ENCODE peak calls at places on chromosomes 3 and 15, in eight cellular contexts. O is left lung, Y is pancreas, S is fibroblast of lung, M is HL-60, I is foreskin fibroblast, B is brain microvascular endothelial cell, Q is fibroblast of pulmonary artery. A is an unnamed sample.

GRCh38 chr15:62779041-62779810 is 263.3 kb upstream of the TPM1 start:
- DNase-seq in S (peak), I (peak), Q (peak), Y (no peak), M (no peak), B (peak), O (no peak), A (no peak)

GRCh38 chr15:101111570-101112262 is 140.1 kb downstream of the CHSY1 start:
- DNase-seq in O (no peak), I (no peak), Y (no peak), M (no peak), Q (no peak), S (no peak), B (no peak), A (no peak)

GRCh38 chr3:49714728-49715550 is 4.5 kb downstream of the AMIGO3 start:
- DNase-seq in M (no peak), I (no peak), Y (no peak), B (no peak), O (peak), S (no peak), Q (no peak), A (no peak)

GRCh38 chr3:94345101-94345500 is 282.2 kb downstream of the NSUN3 start:
- DNase-seq in S (no peak), B (no peak), Y (no peak), O (no peak), Q (no peak), I (no peak), M (no peak), A (no peak)

GRCh38 chr3:8503461-8503860 is 1.8 kb downstream of the LMCD1 start:
- DNase-seq in I (no peak), M (no peak), Q (no peak), O (no peak), S (no peak), B (no peak), Y (no peak), A (no peak)

GRCh38 chr15:67421105-67421504 is 99.8 kb upstream of the C15orf61 start:
- DNase-seq in Y (no peak), O (no peak), S (no peak), I (no peak), M (no peak), B (no peak), Q (no peak), A (no peak)

GRCh38 chr15:82663186-82663600 is 16.0 kb upstream of the CPEB1 start:
- DNase-seq in B (no peak), Q (peak), I (peak), S (peak), M (peak), Y (peak), O (no peak), A (no peak)

GRCh38 chr3:146559388-146559787 is 15.0 kb upstream of the PLSCR1 start:
- DNase-seq in Q (no peak), Y (no peak), B (no peak), O (no peak), M (no peak), S (no peak), I (no peak), A (no peak)

GRCh38 chr15:93941687-93942086 is 289.7 kb upstream of the MCTP2 start:
- DNase-seq in I (no peak), Y (no peak), O (no peak), Q (no peak), B (no peak), S (no peak), M (no peak), A (no peak)

GRCh38 chr3:50294492-50295403 is 2.5 kb upstream of the IFRD2 start:
- DNase-seq in Q (no peak), M (no peak), I (no peak), B (no peak), S (no peak), Y (no peak), O (no peak), A (no peak)

GRCh38 chr15:75697523-75698398 is 14.9 kb downstream of the CSPG4 start:
- DNase-seq in B (no peak), M (no peak), S (no peak), O (no peak), Q (no peak), I (peak), Y (no peak), A (no peak)

GRCh38 chr3:104825116-104825515 is 541.6 kb upstream of the ALCAM start:
- DNase-seq in O (no peak), S (peak), Q (no peak), I (peak), B (no peak), Y (no peak), M (no peak), A (peak)

GRCh38 chr3:152554980-152555379 is 280.0 kb upstream of the P2RY1 start:
- DNase-seq in S (peak), M (no peak), Y (no peak), B (peak), O (no peak), Q (peak), I (peak), A (peak)

GRCh38 chr3:19254189-19254588 is 105.9 kb downstream of the KCNH8 start:
- DNase-seq in S (no peak), I (no peak), B (no peak), Q (no peak), O (no peak), M (no peak), Y (no peak), A (no peak)

GRCh38 chr3:54760226-54760625 is 167.6 kb downstream of the LRTM1 start:
- DNase-seq in M (no peak), B (no peak), Y (no peak), I (peak), S (peak), O (no peak), Q (no peak), A (no peak)

GRCh38 chr15:72179950-72180581 is 17.5 kb downstream of the GRAMD2A start:
- DNase-seq in O (no peak), Q (peak), Y (no peak), S (no peak), B (no peak), M (no peak), I (no peak), A (no peak)

GRCh38 chr3:146256851-146257486 is 6.1 kb upstream of the PLSCR4 start:
- DNase-seq in B (no peak), S (peak), I (peak), M (no peak), Y (no peak), O (peak), Q (peak), A (peak)

GRCh38 chr3:45958333-45958791 is 15.1 kb downstream of the CXCR6 start:
- DNase-seq in Y (no peak), S (no peak), B (no peak), I (peak), M (no peak), O (no peak), Q (no peak), A (no peak)

GRCh38 chr3:60351481-60351880 is 899.8 kb downstream of the FHIT start:
- DNase-seq in O (no peak), I (no peak), Y (no peak), M (no peak), B (no peak), Q (no peak), S (no peak), A (no peak)

GRCh38 chr3:101127991-101128390 is 134.8 kb upstream of the ABI3BP start:
- DNase-seq in I (no peak), O (no peak), Y (no peak), M (no peak), S (no peak), Q (no peak), B (no peak), A (no peak)

GRCh38 chr3:111246967-111247760 is 175.5 kb downstream of the NECTIN3 start:
- DNase-seq in B (peak), O (no peak), M (no peak), Q (peak), Y (no peak), S (peak), I (peak), A (peak)

GRCh38 chr15:50247819-50248650 is 17.5 kb downstream of the HDC start:
- DNase-seq in B (peak), I (no peak), O (peak), Q (no peak), S (no peak), Y (no peak), M (no peak), A (no peak)

GRCh38 chr3:134229038-134229437 is 21.6 kb downstream of the RYK start:
- DNase-seq in I (no peak), O (no peak), B (no peak), M (no peak), Y (no peak), Q (no peak), S (no peak), A (no peak)

GRCh38 chr15:49421991-49422390 is 1.1 kb upstream of the FGF7 start:
- DNase-seq in Q (peak), B (peak), Y (no peak), S (peak), M (no peak), I (peak), O (peak), A (peak)

GRCh38 chr3:17412950-17413530 is 329.4 kb downstream of the TBC1D5 start:
- DNase-seq in B (peak), Y (no peak), M (peak), S (peak), O (no peak), I (peak), Q (peak), A (peak)

GRCh38 chr3:149247929-149248691 is 26.5 kb upstream of the CP start:
- DNase-seq in Q (peak), S (peak), O (no peak), M (no peak), Y (no peak), I (peak), B (peak), A (no peak)

GRCh38 chr15:59410448-59410896 is 27.5 kb upstream of the FAM81A start:
- DNase-seq in Y (no peak), M (no peak), B (no peak), I (no peak), S (no peak), O (no peak), Q (peak), A (no peak)

GRCh38 chr3:125302932-125303331 is 72.2 kb downstream of the ZNF148 start:
- DNase-seq in M (no peak), S (no peak), O (no peak), B (no peak), I (no peak), Q (no peak), Y (no peak), A (no peak)

GRCh38 chr3:88408097-88408496 is 258.3 kb downstream of the C3orf38 start:
- DNase-seq in Q (no peak), M (no peak), B (no peak), I (no peak), Y (no peak), S (no peak), O (no peak), A (no peak)

DNA sequence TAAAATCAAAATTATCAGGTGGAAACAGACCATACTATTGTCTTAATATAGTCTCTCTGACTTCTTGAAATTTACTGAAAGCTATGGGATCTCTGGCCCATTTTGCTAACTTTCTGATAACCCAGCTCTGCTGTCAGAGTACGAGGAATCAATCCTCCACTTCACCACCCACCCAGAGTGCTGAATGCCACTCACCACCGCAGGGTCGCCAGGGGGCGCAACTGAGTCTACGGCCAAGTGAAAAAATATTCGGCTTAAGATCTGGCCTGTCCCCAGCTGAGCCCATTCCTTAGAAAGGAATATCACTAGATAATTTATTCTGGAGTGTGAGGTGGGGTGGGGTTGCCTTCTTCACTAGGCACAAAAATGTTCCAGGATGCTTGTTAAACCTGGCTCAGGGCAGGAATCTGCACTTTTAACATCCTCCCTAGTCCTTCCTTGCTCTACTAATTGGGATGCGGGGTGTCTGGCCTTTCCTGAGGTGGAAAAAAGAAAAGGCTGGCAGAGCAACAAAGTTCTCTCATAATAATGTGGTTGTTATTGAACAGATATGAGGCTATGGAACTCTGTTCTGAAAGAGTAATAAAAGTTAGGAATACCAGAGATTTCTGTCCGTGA is 520.6 kb downstream of the MFSD1 start:
- DNase-seq in O (peak), S (peak), I (peak), Q (peak), B (peak), Y (peak), M (no peak), A (no peak)
- TF ChIP-seq CTCF in O (peak), S (peak), I (peak), Q (peak), B (peak), Y (peak), M (peak), A (peak)

DNA sequence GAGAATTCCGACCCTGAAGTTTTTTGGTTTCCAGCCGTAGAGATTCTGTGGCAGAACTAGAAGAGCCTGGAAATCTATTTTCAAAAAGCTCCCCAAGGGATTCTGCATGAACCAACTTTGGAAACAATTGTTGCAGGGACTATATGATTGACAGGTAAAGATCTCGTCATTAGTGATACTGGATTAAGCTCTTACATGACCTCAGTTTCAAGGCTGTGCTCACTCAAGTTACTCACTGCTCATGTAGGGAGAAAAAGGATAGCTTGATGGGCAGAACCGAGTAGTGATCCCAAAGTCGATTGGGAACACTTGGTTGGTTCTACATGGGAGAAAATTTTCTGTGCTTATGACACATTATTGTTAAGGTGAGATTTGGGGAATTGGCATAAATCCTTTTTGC is 142.3 kb upstream of the RASGRP1 start:
- DNase-seq in S (no peak), Q (no peak), O (no peak), B (no peak), I (no peak), Y (no peak), M (no peak), A (no peak)
- H3K4me3 ChIP-seq in S (no peak), Q (no peak), O (no peak), B (no peak), I (no peak), Y (no peak), M (no peak), A (no peak)

DNA sequence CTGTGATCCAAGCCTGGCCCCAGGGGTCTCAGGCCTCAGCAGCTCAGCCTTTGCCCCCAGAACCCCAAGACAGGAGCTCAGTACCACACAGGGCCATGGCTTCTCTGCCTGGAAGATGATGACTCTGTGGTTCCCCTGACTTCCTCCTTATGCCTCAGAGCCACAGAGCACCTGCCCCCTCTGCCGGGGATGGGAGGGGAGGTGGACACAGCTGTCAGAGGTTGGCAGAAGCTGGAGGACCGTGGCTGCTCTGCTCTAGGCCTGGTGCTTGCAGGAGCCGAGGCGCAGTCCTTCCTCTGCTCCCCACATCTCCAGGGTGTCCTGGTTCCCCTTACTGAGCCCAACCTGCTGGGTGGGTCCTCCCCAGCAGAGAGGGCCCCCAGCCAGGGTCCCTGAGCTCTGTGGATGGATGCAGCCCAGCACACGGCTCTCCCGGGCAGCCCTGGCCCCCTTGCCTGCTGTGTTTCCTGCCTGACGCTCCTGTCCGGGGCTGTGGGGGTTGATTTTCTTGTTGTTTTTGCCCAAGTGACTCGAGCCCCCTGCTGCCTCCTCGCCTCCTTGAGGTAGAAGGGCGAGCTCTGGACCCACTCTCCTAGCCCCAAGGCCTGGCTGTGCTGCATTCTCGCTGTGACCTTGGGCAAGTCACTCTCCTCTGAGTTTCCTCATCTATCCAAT is 36.6 kb downstream of the PSTPIP1 start:
- DNase-seq in B (no peak), S (no peak), O (no peak), Y (peak), Q (no peak), I (no peak), M (no peak), A (no peak)
- TF ChIP-seq CTCF in B (no peak), S (no peak), O (no peak), Y (no peak), Q (no peak), I (no peak), M (no peak), A (no peak)

GRCh38 chr15:87707581-87708130 is 548.9 kb downstream of the NTRK3 start:
- DNase-seq in B (no peak), Y (no peak), O (no peak), M (no peak), Q (peak), I (no peak), S (no peak), A (no peak)
- H3K4me3 ChIP-seq in B (no peak), Y (no peak), O (no peak), M (no peak), Q (no peak), I (no peak), S (no peak), A (no peak)

GRCh38 chr15:90638963-90639362 is 78.2 kb upstream of the BLM start:
- DNase-seq in S (no peak), B (no peak), Y (no peak), M (no peak), O (no peak), Q (no peak), I (no peak), A (no peak)
- TF ChIP-seq CTCF in S (no peak), B (no peak), Y (no peak), M (no peak), O (no peak), Q (no peak), I (no peak), A (no peak)

GRCh38 chr3:155330356-155330755 is 36.9 kb upstream of the STRIT1 start:
- DNase-seq in M (no peak), B (no peak), Y (no peak), I (no peak), Q (no peak), S (no peak), O (no peak), A (no peak)

GRCh38 chr3:155327430-155327829 is 33.9 kb upstream of the STRIT1 start:
- DNase-seq in Y (no peak), M (no peak), B (no peak), I (no peak), O (no peak), S (no peak), Q (no peak), A (no peak)

GRCh38 chr3:155332668-155333160 is 39.2 kb upstream of the STRIT1 start:
- DNase-seq in M (no peak), I (no peak), B (no peak), Y (no peak), S (no peak), O (no peak), Q (no peak), A (peak)

GRCh38 chr3:155326901-155327300 is 33.4 kb upstream of the STRIT1 start:
- DNase-seq in Q (no peak), Y (no peak), S (no peak), M (no peak), O (no peak), B (no peak), I (peak), A (no peak)

GRCh38 chr3:155329513-155330048 is 36.1 kb upstream of the STRIT1 start:
- DNase-seq in O (no peak), S (no peak), Y (no peak), Q (no peak), M (no peak), B (no peak), I (no peak), A (no peak)
- H3K4me3 ChIP-seq in O (no peak), S (no peak), Y (no peak), Q (no peak), M (no peak), B (no peak), I (no peak), A (no peak)

GRCh38 chr3:150545419-150546225 is 674 bp downstream of the SERP1 start:
- DNase-seq in Q (peak), O (no peak), B (no peak), M (no peak), S (peak), I (no peak), Y (no peak), A (no peak)
- TF ChIP-seq CTCF in Q (no peak), O (no peak), B (no peak), M (no peak), S (no peak), I (no peak), Y (no peak), A (no peak)